ENCODE peak calls at places on chromosome 18, in ten cellular contexts. X is HEK293T; M is activated T-cell treated with anti-CD3 and anti-CD28 coated beads for 24 hours; C is ovary; E is activated CD8-positive, alpha-beta memory T cell treated with anti-CD3 and anti-CD28 coated beads, Interleukin-2, amount 10 ng/mL, durations not matched to agents 7 days and 5 days; U is dorsolateral prefrontal cortex; R is body of pancreas; L is putamen; I is cardiac fibroblast; Z is effector CD4-positive, alpha-beta T cell. K is an unnamed sample.

GRCh38 chr18:5238371-5238758 is 41.3 kb upstream of the AKAIN1 start:
- DNase-seq in X (no peak), Z (peak), C (peak), U (no peak), M (peak), L (no peak), R (peak), I (peak), E (peak), K (peak)

GRCh38 chr18:61755553-61755952 is 137.3 kb downstream of the RNF152 start:
- DNase-seq in C (no peak), R (no peak), Z (no peak), X (no peak), U (no peak), L (no peak), E (no peak), I (no peak), M (no peak), K (no peak)

GRCh38 chr18:33755918-33756590 is 178.0 kb downstream of the ASXL3 start:
- DNase-seq in E (no peak), Z (no peak), X (peak), M (no peak), U (peak), I (peak), L (no peak), R (peak), C (no peak), K (no peak)

GRCh38 chr18:56302161-56302560 is 336.2 kb downstream of the TXNL1 start:
- DNase-seq in C (no peak), U (no peak), M (no peak), R (no peak), I (no peak), X (no peak), E (no peak), Z (no peak), L (no peak), K (no peak)

GRCh38 chr18:53115876-53116585 is 776.0 kb downstream of the DCC start:
- DNase-seq in U (no peak), E (no peak), Z (no peak), M (no peak), X (no peak), L (no peak), R (no peak), I (no peak), C (no peak), K (no peak)

GRCh38 chr18:35683021-35683420 is 101.5 kb downstream of the GALNT1 start:
- DNase-seq in E (no peak), M (no peak), R (no peak), C (no peak), L (no peak), U (no peak), Z (no peak), X (no peak), I (no peak), K (no peak)

GRCh38 chr18:79796016-79796415 is 1.7 kb upstream of the KCNG2 start:
- DNase-seq in I (peak), Z (no peak), U (no peak), C (no peak), R (no peak), E (no peak), M (no peak), X (no peak), L (no peak), K (no peak)

GRCh38 chr18:35715139-35715538 is 133.6 kb downstream of the GALNT1 start:
- DNase-seq in U (no peak), E (no peak), Z (no peak), M (no peak), I (no peak), R (no peak), L (no peak), C (no peak), X (no peak), K (no peak)